ENCODE peak calls at places on chromosomes 4 and X, in six cellular contexts. M, W, F, T, H and A are unnamed samples.

GRCh38 chrX:347351-348117 is 28.9 kb upstream of the GTPBP6 start:
- DNase-seq in M (no peak), W (no peak), F (no peak), T (no peak), H (no peak), A (no peak)

GRCh38 chrX:35625714-35626113 is 172.4 kb upstream of the MAGEB16 start:
- DNase-seq in M (no peak), W (no peak), F (no peak), T (no peak), H (no peak), A (no peak)

GRCh38 chrX:113422323-113422722 is 581.7 kb upstream of the AMOT start:
- DNase-seq in M (no peak), W (no peak), F (no peak), T (no peak), H (no peak), A (no peak)

GRCh38 chr4:4560136-4560535 is 18.3 kb upstream of the STX18 start:
- DNase-seq in M (no peak), W (no peak), F (no peak), T (no peak), H (no peak), A (no peak)

GRCh38 chr4:2066011-2066551 is 7.0 kb downstream of the NAT8L start:
- DNase-seq in M (no peak), W (no peak), F (no peak), T (no peak), H (no peak), A (no peak)

GRCh38 chr4:6114601-6115000 is 85.7 kb downstream of the JAKMIP1 start:
- DNase-seq in M (no peak), W (no peak), F (no peak), T (no peak), H (no peak), A (no peak)

GRCh38 chrX:39309721-39310152 is 508.5 kb downstream of the MID1IP1 start:
- DNase-seq in M (peak; percentile 56), W (no peak), F (peak; percentile 45), T (no peak), H (no peak), A (peak; percentile 64)

GRCh38 chr4:143256456-143256855 is 71.7 kb downstream of the USP38 start:
- DNase-seq in M (no peak), W (no peak), F (no peak), T (no peak), H (no peak), A (no peak)

GRCh38 chr4:112520598-112521122 is 4.7 kb upstream of the NEUROG2 start:
- DNase-seq in M (no peak), W (peak; percentile 38), F (no peak), T (no peak), H (no peak), A (no peak)

GRCh38 chr4:122453384-122454000 is 3.0 kb downstream of the IL2 start:
- DNase-seq in M (no peak), W (no peak), F (no peak), T (no peak), H (no peak), A (no peak)

GRCh38 chr4:27819261-27819660 is 958.6 kb downstream of the STIM2 start:
- DNase-seq in M (no peak), W (no peak), F (no peak), T (no peak), H (no peak), A (no peak)

GRCh38 chr4:102757681-102758080 is 3.1 kb downstream of the MANBA start:
- DNase-seq in M (no peak), W (no peak), F (no peak), T (no peak), H (no peak), A (no peak)

GRCh38 chr4:1041147-1041935 is 29.9 kb downstream of the FGFRL1 start:
- DNase-seq in M (no peak), W (peak; percentile 82), F (no peak), T (no peak), H (peak; percentile 54), A (no peak)

GRCh38 chr4:149752729-149753128 is 62.9 kb downstream of the IQCM start:
- DNase-seq in M (no peak), W (no peak), F (no peak), T (no peak), H (no peak), A (no peak)

GRCh38 chrX:45324941-45325340 is 124.3 kb upstream of the DIPK2B start:
- DNase-seq in M (no peak), W (no peak), F (no peak), T (no peak), H (peak; percentile 28), A (no peak)

GRCh38 chr4:53227451-53227850 is 138.4 kb downstream of the SCFD2 start:
- DNase-seq in M (no peak), W (no peak), F (no peak), T (no peak), H (no peak), A (no peak)

GRCh38 chrX:34655496-34656258 is 1.4 kb downstream of the TMEM47 start:
- DNase-seq in M (no peak), W (no peak), F (no peak), T (no peak), H (peak; percentile 19), A (no peak)

GRCh38 chr4:128600996-128601857 is 208.3 kb upstream of the JADE1 start:
- DNase-seq in M (no peak), W (no peak), F (no peak), T (peak; percentile 71), H (peak; percentile 99), A (no peak)

GRCh38 chr4:149145803-149146202 is 669.8 kb downstream of the IQCM start:
- DNase-seq in M (no peak), W (no peak), F (no peak), T (no peak), H (no peak), A (no peak)

GRCh38 chrX:20388594-20388993 is 121.9 kb upstream of the RPS6KA3 start:
- DNase-seq in M (no peak), W (no peak), F (no peak), T (no peak), H (no peak), A (no peak)

GRCh38 chrX:114800719-114801118 is 216.7 kb downstream of the IL13RA2 start:
- DNase-seq in M (no peak), W (no peak), F (no peak), T (no peak), H (peak; percentile 48), A (no peak)

GRCh38 chr4:5215321-5215720 is 164.0 kb downstream of the STK32B start:
- DNase-seq in M (no peak), W (no peak), F (no peak), T (no peak), H (no peak), A (no peak)

GRCh38 chr4:99763635-99764101 is 53.0 kb upstream of the DAPP1 start:
- DNase-seq in M (no peak), W (no peak), F (no peak), T (no peak), H (peak; percentile 98), A (no peak)

GRCh38 chr4:82981116-82981515 is 29.5 kb downstream of the LIN54 start:
- DNase-seq in M (no peak), W (no peak), F (no peak), T (no peak), H (no peak), A (no peak)

GRCh38 chr4:161817822-161818412 is 345.9 kb downstream of the FSTL5 start:
- DNase-seq in M (no peak), W (no peak), F (no peak), T (no peak), H (no peak), A (no peak)

GRCh38 chrX:154540897-154541535 is 5.6 kb downstream of the G6PD start:
- DNase-seq in M (no peak), W (no peak), F (no peak), T (peak; percentile 86), H (no peak), A (no peak)

GRCh38 chr4:159526172-159526571 is 423.3 kb downstream of the RAPGEF2 start:
- DNase-seq in M (no peak), W (no peak), F (no peak), T (no peak), H (no peak), A (no peak)

GRCh38 chrX:38216642-38217041 is 4.0 kb downstream of the SRPX start:
- DNase-seq in M (no peak), W (no peak), F (no peak), T (no peak), H (no peak), A (no peak)

GRCh38 chrX:30863969-30864368 is 25.1 kb downstream of the TAB3 start:
- DNase-seq in M (no peak), W (no peak), F (no peak), T (no peak), H (peak; percentile 19), A (no peak)